ENCODE peak calls at places on chromosomes 11 and 22, in eight cellular contexts. One of them, this sample, is unnamed.

GRCh38 chr11:34324466-34324865 is 33.3 kb downstream of the ABTB2 start:
- DNase-seq in nucleus accumbens: no peak
- DNase-seq in GM18507: no peak
- DNase-seq in LHCN-M2: no peak
- DNase-seq in GM12865: no peak
- DNase-seq in lower leg skin: no peak
- DNase-seq in dermis microvascular lymphatic vessel endothelial cell: no peak
- DNase-seq in astrocyte of the cerebellum: peak; percentile 59
- DNase-seq in this sample: no peak

GRCh38 chr22:24526191-24526590 is 28.7 kb downstream of the GUCD1 start:
- DNase-seq in nucleus accumbens: no peak
- DNase-seq in GM18507: no peak
- DNase-seq in LHCN-M2: no peak
- DNase-seq in GM12865: no peak
- DNase-seq in lower leg skin: no peak
- DNase-seq in dermis microvascular lymphatic vessel endothelial cell: no peak
- DNase-seq in astrocyte of the cerebellum: no peak
- DNase-seq in this sample: no peak

GRCh38 chr11:127451852-127452251 is 451.3 kb upstream of the KIRREL3 start:
- DNase-seq in nucleus accumbens: peak; percentile 37
- DNase-seq in GM18507: no peak
- DNase-seq in LHCN-M2: no peak
- DNase-seq in GM12865: no peak
- DNase-seq in lower leg skin: no peak
- DNase-seq in dermis microvascular lymphatic vessel endothelial cell: no peak
- DNase-seq in astrocyte of the cerebellum: no peak
- DNase-seq in this sample: peak; percentile 29

GRCh38 chr11:109791337-109791736 is 301.9 kb upstream of the ZC3H12C start:
- DNase-seq in nucleus accumbens: no peak
- DNase-seq in GM18507: no peak
- DNase-seq in LHCN-M2: no peak
- DNase-seq in GM12865: no peak
- DNase-seq in lower leg skin: no peak
- DNase-seq in dermis microvascular lymphatic vessel endothelial cell: no peak
- DNase-seq in astrocyte of the cerebellum: no peak
- DNase-seq in this sample: no peak

GRCh38 chr22:36979016-36979415 is 40.2 kb downstream of the TST start:
- DNase-seq in nucleus accumbens: no peak
- DNase-seq in GM18507: no peak
- DNase-seq in LHCN-M2: no peak
- DNase-seq in GM12865: no peak
- DNase-seq in lower leg skin: peak; percentile 63
- DNase-seq in dermis microvascular lymphatic vessel endothelial cell: no peak
- DNase-seq in astrocyte of the cerebellum: no peak
- DNase-seq in this sample: no peak

GRCh38 chr11:15901046-15901445 is 455.3 kb downstream of the SOX6 start:
- DNase-seq in nucleus accumbens: no peak
- DNase-seq in GM18507: no peak
- DNase-seq in LHCN-M2: no peak
- DNase-seq in GM12865: no peak
- DNase-seq in lower leg skin: no peak
- DNase-seq in dermis microvascular lymphatic vessel endothelial cell: no peak
- DNase-seq in astrocyte of the cerebellum: no peak
- DNase-seq in this sample: no peak

GRCh38 chr11:62680825-62681240 is 2.0 kb upstream of the UBXN1 start:
- DNase-seq in nucleus accumbens: no peak
- DNase-seq in GM18507: no peak
- DNase-seq in LHCN-M2: peak; percentile 87
- DNase-seq in GM12865: peak; percentile 82
- DNase-seq in lower leg skin: no peak
- DNase-seq in dermis microvascular lymphatic vessel endothelial cell: peak; percentile 71
- DNase-seq in astrocyte of the cerebellum: peak; percentile 57
- DNase-seq in this sample: no peak

GRCh38 chr11:69135420-69136363 is 20.0 kb upstream of the SMIM38 start:
- DNase-seq in nucleus accumbens: no peak
- DNase-seq in GM18507: no peak
- DNase-seq in LHCN-M2: no peak
- DNase-seq in GM12865: no peak
- DNase-seq in lower leg skin: no peak
- DNase-seq in dermis microvascular lymphatic vessel endothelial cell: no peak
- DNase-seq in astrocyte of the cerebellum: no peak
- DNase-seq in this sample: no peak

GRCh38 chr11:6204708-6205107 is 649 bp upstream of the C11orf42 start:
- DNase-seq in nucleus accumbens: no peak
- DNase-seq in GM18507: no peak
- DNase-seq in LHCN-M2: no peak
- DNase-seq in GM12865: no peak
- DNase-seq in lower leg skin: no peak
- DNase-seq in dermis microvascular lymphatic vessel endothelial cell: no peak
- DNase-seq in astrocyte of the cerebellum: no peak
- DNase-seq in this sample: no peak

GRCh38 chr11:57031541-57031940 is 42.8 kb downstream of the OR5AK2 start:
- DNase-seq in nucleus accumbens: no peak
- DNase-seq in GM18507: no peak
- DNase-seq in LHCN-M2: no peak
- DNase-seq in GM12865: no peak
- DNase-seq in lower leg skin: no peak
- DNase-seq in dermis microvascular lymphatic vessel endothelial cell: no peak
- DNase-seq in astrocyte of the cerebellum: no peak
- DNase-seq in this sample: no peak

GRCh38 chr11:39772525-39773137 is 1686.8 kb downstream of the LRRC4C start:
- DNase-seq in nucleus accumbens: no peak
- DNase-seq in GM18507: no peak
- DNase-seq in LHCN-M2: no peak
- DNase-seq in GM12865: no peak
- DNase-seq in lower leg skin: no peak
- DNase-seq in dermis microvascular lymphatic vessel endothelial cell: no peak
- DNase-seq in astrocyte of the cerebellum: no peak
- DNase-seq in this sample: no peak

GRCh38 chr11:64759722-64760719 is at the start of gene PYGM:
- DNase-seq in nucleus accumbens: no peak
- DNase-seq in GM18507: no peak
- DNase-seq in LHCN-M2: peak; percentile 69
- DNase-seq in GM12865: no peak
- DNase-seq in lower leg skin: no peak
- DNase-seq in dermis microvascular lymphatic vessel endothelial cell: no peak
- DNase-seq in astrocyte of the cerebellum: no peak
- DNase-seq in this sample: peak; percentile 83

GRCh38 chr11:33699515-33700424 is 856 bp downstream of the C11orf91 start:
- DNase-seq in nucleus accumbens: no peak
- DNase-seq in GM18507: no peak
- DNase-seq in LHCN-M2: no peak
- DNase-seq in GM12865: no peak
- DNase-seq in lower leg skin: peak; percentile 93
- DNase-seq in dermis microvascular lymphatic vessel endothelial cell: no peak
- DNase-seq in astrocyte of the cerebellum: no peak
- DNase-seq in this sample: no peak

GRCh38 chr11:10496296-10496936 is 41.4 kb downstream of the AMPD3 start:
- DNase-seq in nucleus accumbens: no peak
- DNase-seq in GM18507: no peak
- DNase-seq in LHCN-M2: no peak
- DNase-seq in GM12865: no peak
- DNase-seq in lower leg skin: peak; percentile 66
- DNase-seq in dermis microvascular lymphatic vessel endothelial cell: no peak
- DNase-seq in astrocyte of the cerebellum: no peak
- DNase-seq in this sample: no peak

GRCh38 chr11:108498816-108499408 is 728 bp upstream of the POGLUT3 start:
- DNase-seq in nucleus accumbens: no peak
- DNase-seq in GM18507: no peak
- DNase-seq in LHCN-M2: no peak
- DNase-seq in GM12865: no peak
- DNase-seq in lower leg skin: no peak
- DNase-seq in dermis microvascular lymphatic vessel endothelial cell: no peak
- DNase-seq in astrocyte of the cerebellum: no peak
- DNase-seq in this sample: peak; percentile 18

GRCh38 chr22:27476729-27477128 is 324.8 kb downstream of the MN1 start:
- DNase-seq in nucleus accumbens: no peak
- DNase-seq in GM18507: no peak
- DNase-seq in LHCN-M2: peak; percentile 83
- DNase-seq in GM12865: no peak
- DNase-seq in lower leg skin: no peak
- DNase-seq in dermis microvascular lymphatic vessel endothelial cell: no peak
- DNase-seq in astrocyte of the cerebellum: no peak
- DNase-seq in this sample: no peak